ENCODE peak calls at places on chromosomes 13 and 19, in six cellular contexts. G is HepG2; W is suprapubic skin; T is thoracic aorta; M is CD4-positive, alpha-beta memory T cell; A is neural progenitor cell. R is an unnamed sample.

GRCh38 chr19:55165952-55166529 is 372 bp downstream of the DNAAF3 start:
- DNase-seq in G (peak; percentile 85), W (no peak), T (no peak), M (no peak), A (peak; percentile 97), R (no peak)

GRCh38 chr13:71254384-71254783 is 612.6 kb downstream of the DACH1 start:
- DNase-seq in G (no peak), W (no peak), T (no peak), M (no peak), A (peak; percentile 4), R (no peak)

GRCh38 chr13:28753208-28753892 is 34.6 kb upstream of the SLC46A3 start:
- DNase-seq in G (peak; percentile 75), W (no peak), T (peak; percentile 55), M (no peak), A (no peak), R (no peak)

GRCh38 chr19:49356382-49356781 is 5.8 kb downstream of the TEAD2 start:
- DNase-seq in G (no peak), W (no peak), T (no peak), M (no peak), A (no peak), R (no peak)

GRCh38 chr13:39159393-39159792 is 121.1 kb downstream of the NHLRC3 start:
- DNase-seq in G (no peak), W (no peak), T (no peak), M (no peak), A (no peak), R (no peak)

GRCh38 chr19:29764322-29764721 is 47.5 kb upstream of the CCNE1 start:
- DNase-seq in G (no peak), W (no peak), T (no peak), M (no peak), A (no peak), R (no peak)

GRCh38 chr19:35554076-35554475 is 8.7 kb downstream of the TMEM147 start:
- DNase-seq in G (no peak), W (no peak), T (no peak), M (no peak), A (no peak), R (no peak)

GRCh38 chr13:30079501-30079900 is 227.8 kb downstream of the KATNAL1 start:
- DNase-seq in G (no peak), W (no peak), T (no peak), M (no peak), A (no peak), R (no peak)

GRCh38 chr19:49017666-49018351 is 918 bp upstream of the LHB start:
- DNase-seq in G (peak; percentile 41), W (peak; percentile 75), T (no peak), M (peak; percentile 69), A (peak; percentile 79), R (peak; percentile 66)

GRCh38 chr19:42345191-42345812 is 19.9 kb downstream of the MEGF8 start:
- DNase-seq in G (no peak), W (no peak), T (no peak), M (no peak), A (no peak), R (no peak)

GRCh38 chr13:49354719-49355118 is 89.1 kb downstream of the CAB39L start:
- DNase-seq in G (peak; percentile 25), W (no peak), T (no peak), M (no peak), A (no peak), R (no peak)

GRCh38 chr19:55147408-55148251 is 1.4 kb downstream of the TNNT1 start:
- DNase-seq in G (no peak), W (no peak), T (no peak), M (no peak), A (peak; percentile 83), R (no peak)

GRCh38 chr19:51029718-51030117 is 3.3 kb upstream of the KLK11 start:
- DNase-seq in G (no peak), W (peak; percentile 10), T (no peak), M (no peak), A (no peak), R (no peak)

GRCh38 chr19:35123573-35123972 is 8.0 kb downstream of the FXYD3 start:
- DNase-seq in G (no peak), W (no peak), T (peak; percentile 50), M (no peak), A (no peak), R (no peak)

GRCh38 chr19:20558011-20558410 is 7.6 kb downstream of the ZNF737 start:
- DNase-seq in G (no peak), W (no peak), T (no peak), M (no peak), A (no peak), R (no peak)

DNA sequence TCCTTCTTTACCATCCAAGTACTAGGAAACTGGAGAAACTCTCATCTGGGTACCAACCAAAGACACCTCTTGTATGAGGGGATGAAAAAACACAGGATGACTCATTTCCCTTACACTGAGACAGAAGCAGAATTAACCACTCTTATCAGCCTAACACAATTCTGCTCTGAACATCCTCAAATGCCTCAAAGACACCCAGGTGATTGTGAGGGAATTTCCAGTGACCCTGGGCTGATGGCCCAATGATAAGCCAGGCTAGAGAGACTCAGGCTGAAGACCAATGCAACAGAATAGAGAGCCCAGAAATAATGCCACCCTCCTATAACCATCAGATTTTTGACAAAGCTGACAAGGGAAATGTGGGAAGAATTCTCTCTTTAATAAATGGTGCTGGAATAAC is 7.0 kb downstream of the ZNF737 start:
- DNase-seq in G (no peak), W (no peak), T (no peak), M (no peak), A (no peak), R (no peak)
- H3K9me3 ChIP-seq in G (peaks cover 72% of the 10 kb centered on the region), W (peaks cover 53% of the 10 kb centered on the region), T (peaks cover 80% of the 10 kb centered on the region), M (peaks cover 6% of the 10 kb centered on the region), A (peaks cover 27% of the 10 kb centered on the region), R (peaks cover 5% of the 10 kb centered on the region)

GRCh38 chr13:44868397-44868796 is 120.9 kb downstream of the NUFIP1 start:
- DNase-seq in G (no peak), W (no peak), T (no peak), M (no peak), A (no peak), R (no peak)

GRCh38 chr13:44866512-44866911 is 122.8 kb downstream of the NUFIP1 start:
- DNase-seq in G (no peak), W (no peak), T (no peak), M (no peak), A (no peak), R (no peak)

GRCh38 chr13:44867825-44868224 is 121.4 kb downstream of the NUFIP1 start:
- DNase-seq in G (no peak), W (no peak), T (no peak), M (no peak), A (no peak), R (no peak)

GRCh38 chr13:44869167-44869566 is 120.1 kb downstream of the NUFIP1 start:
- DNase-seq in G (no peak), W (no peak), T (no peak), M (no peak), A (no peak), R (no peak)

GRCh38 chr13:44865722-44866484 is 123.4 kb downstream of the NUFIP1 start:
- DNase-seq in G (no peak), W (no peak), T (no peak), M (no peak), A (no peak), R (no peak)
- H3K9me3 ChIP-seq in G (no peaks in the 10 kb centered on the region), W (no peaks in the 10 kb centered on the region), T (no peaks in the 10 kb centered on the region), M (no peaks in the 10 kb centered on the region), A (no peaks in the 10 kb centered on the region), R (no peaks in the 10 kb centered on the region)

GRCh38 chr19:58002384-58003152 is at the start of gene ZNF606:
- DNase-seq in G (peak; percentile 72), W (peak; percentile 88), T (peak; percentile 33), M (peak; percentile 89), A (peak; percentile 96), R (peak; percentile 82)

GRCh38 chr19:58001895-58002369 is 688 bp downstream of the ZNF606 start:
- DNase-seq in G (peak; percentile 71), W (no peak), T (no peak), M (no peak), A (no peak), R (no peak)

GRCh38 chr19:58007285-58007684 is 4.7 kb upstream of the ZNF606 start:
- DNase-seq in G (peak; percentile 18), W (no peak), T (no peak), M (no peak), A (no peak), R (no peak)

GRCh38 chr19:58000677-58001076 is 1.9 kb downstream of the ZNF606 start:
- DNase-seq in G (no peak), W (no peak), T (no peak), M (no peak), A (no peak), R (no peak)

GRCh38 chr19:58003153-58003828 is 671 bp upstream of the ZNF606 start:
- DNase-seq in G (no peak), W (no peak), T (no peak), M (no peak), A (no peak), R (no peak)
- H3K9me3 ChIP-seq in G (peaks cover 56% of the 10 kb centered on the region), W (peaks cover 11% of the 10 kb centered on the region), T (peaks cover 52% of the 10 kb centered on the region), M (peaks cover 10% of the 10 kb centered on the region), A (peaks cover 26% of the 10 kb centered on the region), R (peaks cover 23% of the 10 kb centered on the region)

DNA sequence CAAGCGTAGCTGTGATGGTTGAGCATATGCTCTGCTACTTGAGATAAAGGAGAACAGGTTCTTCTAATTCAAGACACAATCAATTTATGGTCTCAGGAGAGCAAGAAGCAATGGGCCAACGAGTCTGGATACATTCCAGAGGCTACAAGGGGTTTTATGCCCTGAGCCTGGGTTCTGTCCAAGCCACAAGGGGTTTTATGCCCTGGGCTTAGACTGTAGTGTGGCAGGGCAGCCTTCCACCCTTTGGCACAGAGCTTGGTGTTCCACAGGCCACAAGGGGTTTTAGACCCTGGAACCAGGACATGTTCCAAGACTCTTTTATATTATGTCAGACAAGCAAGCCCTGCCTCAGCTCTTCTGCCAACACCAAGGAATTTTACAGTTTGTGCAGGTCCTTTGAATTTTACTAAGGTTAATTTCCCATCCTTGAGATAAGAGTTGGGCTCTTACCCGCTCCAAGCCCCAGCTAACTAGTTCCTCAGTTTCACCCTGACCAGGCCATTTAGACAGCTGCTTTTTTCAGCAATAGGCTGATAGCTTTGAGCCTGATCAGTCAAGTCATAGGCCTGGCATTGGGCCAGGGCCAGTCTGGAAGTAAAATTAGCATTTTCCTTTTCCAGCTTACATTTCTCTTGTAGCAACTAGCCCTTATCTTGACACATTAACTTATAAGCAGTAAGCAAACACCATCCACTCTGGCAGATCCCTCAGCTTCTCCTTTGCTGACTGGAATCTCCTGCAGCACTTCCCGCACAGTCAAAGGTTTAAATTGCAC is 95.0 kb downstream of the ZNF737 start:
- DNase-seq in G (no peak), W (no peak), T (no peak), M (no peak), A (no peak), R (no peak)
- H3K9me3 ChIP-seq in G (peaks cover 68% of the 10 kb centered on the region), W (peaks cover 9% of the 10 kb centered on the region), T (no peaks in the 10 kb centered on the region), M (no peaks in the 10 kb centered on the region), A (no peaks in the 10 kb centered on the region), R (no peaks in the 10 kb centered on the region)

DNA sequence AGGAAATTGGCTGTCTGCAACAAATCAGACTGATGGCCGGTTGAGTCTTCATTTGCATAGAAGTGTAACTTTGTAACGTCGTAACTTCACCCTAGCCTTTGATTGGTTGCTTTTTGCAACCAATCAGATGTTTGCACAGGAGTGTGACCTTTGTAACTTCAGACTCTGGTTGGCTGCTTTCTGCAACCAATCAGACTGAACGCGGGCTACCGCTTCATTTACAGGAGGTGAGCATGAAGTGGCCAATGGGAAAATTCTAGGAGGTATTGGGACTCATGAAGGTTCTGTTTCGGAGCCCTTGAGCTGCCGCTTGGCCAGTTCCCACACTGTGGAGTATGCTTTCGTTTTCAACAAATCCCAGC is 441 bp upstream of the ZNF559 start:
- DNase-seq in G (peak; percentile 81), W (peak; percentile 77), T (peak; percentile 14), M (no peak), A (no peak), R (no peak)
- H3K9me3 ChIP-seq in G (peaks cover 16% of the 10 kb centered on the region), W (peaks cover 17% of the 10 kb centered on the region), T (peaks cover 13% of the 10 kb centered on the region), M (no peaks in the 10 kb centered on the region), A (peaks cover 13% of the 10 kb centered on the region), R (peaks cover 4% of the 10 kb centered on the region)

R was measured in RWPE2.